ENCODE peak calls at places on chromosomes 4 and X, in five cellular contexts. A is dermis microvascular lymphatic vessel endothelial cell, V is IMR-90, I is AG20443, U is GM12878. D is an unnamed sample.
A peak's percentile ranks its signal among the peaks of the same experiment; 100 is the strongest.

GRCh38 chr4:70559216-70559830 is 32.7 kb upstream of the AMBN start:
- DNase-seq in A (peak; percentile 38), V (peak; percentile 34), I (peak; percentile 71), U (no peak), D (no peak)

GRCh38 chr4:25795566-25796454 is 67.0 kb downstream of the SEL1L3 start:
- DNase-seq in A (peak; percentile 32), V (peak; percentile 83), I (peak; percentile 96), U (no peak), D (no peak)

GRCh38 chr4:541271-541670 is 34.8 kb downstream of the TMEM271 start:
- DNase-seq in A (no peak), V (no peak), I (no peak), U (no peak), D (no peak)

GRCh38 chr4:82797048-82797590 is 1.5 kb downstream of the SCD5 start:
- DNase-seq in A (peak; percentile 46), V (no peak), I (no peak), U (no peak), D (no peak)

GRCh38 chrX:108001218-108001814 is 19.1 kb upstream of the TEX13B start:
- DNase-seq in A (peak; percentile 53), V (peak; percentile 36), I (peak; percentile 24), U (no peak), D (no peak)

GRCh38 chr4:189049682-189050081 is 891.0 kb upstream of the FRG1 start:
- DNase-seq in A (no peak), V (no peak), I (no peak), U (no peak), D (no peak)

GRCh38 chrX:3010532-3010931 is 4.2 kb downstream of the ARSH start:
- DNase-seq in A (no peak), V (no peak), I (no peak), U (no peak), D (no peak)

GRCh38 chrX:9906919-9907318 is 60.2 kb upstream of the CLDN34 start:
- DNase-seq in A (peak; percentile 1), V (no peak), I (no peak), U (no peak), D (no peak)

GRCh38 chr4:21327976-21328700 is 620.4 kb downstream of the KCNIP4 start:
- DNase-seq in A (no peak), V (no peak), I (no peak), U (no peak), D (no peak)

GRCh38 chrX:34638116-34638515 is 19.0 kb downstream of the TMEM47 start:
- DNase-seq in A (peak; percentile 47), V (peak; percentile 54), I (peak; percentile 7), U (no peak), D (no peak)

GRCh38 chr4:72302981-72303704 is 265.9 kb downstream of the ADAMTS3 start:
- DNase-seq in A (peak; percentile 45), V (peak; percentile 35), I (peak; percentile 57), U (no peak), D (no peak)

GRCh38 chr4:167715176-167715575 is 377.2 kb upstream of the ANXA10 start:
- DNase-seq in A (no peak), V (no peak), I (no peak), U (no peak), D (no peak)

GRCh38 chr4:36399762-36400353 is 118.4 kb downstream of the DTHD1 start:
- DNase-seq in A (no peak), V (no peak), I (no peak), U (peak; percentile 24), D (no peak)

GRCh38 chr4:20809796-20810195 is 109.5 kb downstream of the PACRGL start:
- DNase-seq in A (no peak), V (no peak), I (no peak), U (no peak), D (no peak)

GRCh38 chr4:138192113-138192512 is 50.0 kb downstream of the SLC7A11 start:
- DNase-seq in A (peak; percentile 53), V (peak; percentile 67), I (no peak), U (no peak), D (no peak)

GRCh38 chr4:116001291-116001690 is 887.9 kb upstream of the NDST4 start:
- DNase-seq in A (no peak), V (no peak), I (no peak), U (no peak), D (no peak)

GRCh38 chr4:6925357-6925836 is 15.8 kb downstream of the TBC1D14 start:
- DNase-seq in A (no peak), V (no peak), I (no peak), U (no peak), D (no peak)

GRCh38 chrX:3743821-3744439 is 30.5 kb upstream of the PRKX start:
- DNase-seq in A (no peak), V (no peak), I (no peak), U (no peak), D (no peak)

GRCh38 chr4:81523672-81524436 is 52.1 kb upstream of the RASGEF1B start:
- DNase-seq in A (no peak), V (no peak), I (no peak), U (no peak), D (peak; percentile 57)

GRCh38 chr4:87985097-87985886 is 9.8 kb downstream of the SPP1 start:
- DNase-seq in A (peak; percentile 58), V (peak; percentile 35), I (peak; percentile 65), U (no peak), D (peak; percentile 70)

GRCh38 chr4:76562161-76562560 is 127.1 kb downstream of the SHROOM3 start:
- DNase-seq in A (no peak), V (peak; percentile 91), I (peak; percentile 66), U (no peak), D (no peak)

GRCh38 chr4:127578967-127579366 is 53.8 kb upstream of the INTU start:
- DNase-seq in A (no peak), V (no peak), I (no peak), U (no peak), D (no peak)

GRCh38 chr4:186134254-186134653 is 29.8 kb downstream of the FAM149A start:
- DNase-seq in A (no peak), V (no peak), I (no peak), U (peak; percentile 72), D (no peak)

GRCh38 chrX:45571453-45571852 is 370.8 kb upstream of the DIPK2B start:
- DNase-seq in A (no peak), V (no peak), I (no peak), U (no peak), D (no peak)

GRCh38 chrX:2708016-2708415 is 16.9 kb downstream of the CD99 start:
- DNase-seq in A (no peak), V (no peak), I (no peak), U (no peak), D (no peak)

GRCh38 chr4:123896446-123897071 is 500.0 kb downstream of the SPRY1 start:
- DNase-seq in A (peak; percentile 55), V (no peak), I (peak; percentile 41), U (no peak), D (no peak)

GRCh38 chr4:156803056-156803455 is 168.5 kb downstream of the PDGFC start:
- DNase-seq in A (no peak), V (peak; percentile 66), I (peak; percentile 35), U (no peak), D (no peak)

GRCh38 chr4:11765849-11766453 is 337.3 kb upstream of the HS3ST1 start:
- DNase-seq in A (peak; percentile 68), V (peak; percentile 37), I (no peak), U (no peak), D (no peak)

GRCh38 chr4:146369446-146369845 is 152.3 kb downstream of the SLC10A7 start:
- DNase-seq in A (peak; percentile 61), V (no peak), I (no peak), U (no peak), D (no peak)

GRCh38 chr4:108527729-108528128 is 92.6 kb upstream of the RPL34 start:
- DNase-seq in A (no peak), V (no peak), I (no peak), U (no peak), D (no peak)

GRCh38 chrX:151488677-151489076 is 74.8 kb upstream of the PASD1 start:
- DNase-seq in A (no peak), V (no peak), I (peak; percentile 7), U (no peak), D (no peak)

GRCh38 chr4:7387925-7388324 is 46.8 kb downstream of the PSAPL1 start:
- DNase-seq in A (no peak), V (no peak), I (no peak), U (no peak), D (no peak)

GRCh38 chr4:76781698-76782595 is 116.0 kb downstream of the SOWAHB start:
- DNase-seq in A (no peak), V (peak; percentile 98), I (peak; percentile 85), U (peak; percentile 76), D (no peak)

GRCh38 chrX:40326186-40326965 is 228.6 kb upstream of the BCOR start:
- DNase-seq in A (no peak), V (no peak), I (no peak), U (no peak), D (no peak)

GRCh38 chrX:3142259-3143042 is 101.2 kb downstream of the ARSF start:
- DNase-seq in A (no peak), V (no peak), I (no peak), U (no peak), D (no peak)